ENCODE peak calls at places on chromosomes 16 and 17, in nine cellular contexts. H is endothelial cell; N is stimulated activated CD4-positive, alpha-beta T cell treated with anti-CD3 and anti-CD28 coated beads, TNF-alpha, amount 100 ng/mL, for 24 hours; S is HS-5; Y is T1000; M is NCI-H1105; O is CD4-positive, alpha-beta T cell; Z is neural progenitor cell; C is CD8-positive, alpha-beta T cell. I is an unnamed sample.

GRCh38 chr16:49921791-49922456 is 66.0 kb upstream of the ZNF423 start:
- DNase-seq in H (peak; percentile 79), N (no peak), S (no peak), Y (no peak), M (peak; percentile 66), O (peak; percentile 25), Z (peak; percentile 86), C (peak; percentile 33), I (no peak)

GRCh38 chr17:82943339-82943738 is 103.5 kb upstream of the ZNF750 start:
- DNase-seq in H (no peak), N (no peak), S (no peak), Y (no peak), M (no peak), O (no peak), Z (no peak), C (no peak), I (no peak)

GRCh38 chr17:71084219-71084618 is 914.9 kb downstream of the KCNJ2 start:
- DNase-seq in H (peak; percentile 70), N (no peak), S (no peak), Y (no peak), M (peak; percentile 11), O (no peak), Z (peak; percentile 71), C (no peak), I (no peak)

GRCh38 chr16:85528528-85529387 is 84.4 kb upstream of the GSE1 start:
- DNase-seq in H (peak; percentile 47), N (no peak), S (no peak), Y (no peak), M (no peak), O (peak; percentile 8), Z (no peak), C (no peak), I (no peak)

GRCh38 chr16:29909398-29909797 is 9.1 kb downstream of the ASPHD1 start:
- DNase-seq in H (no peak), N (no peak), S (peak; percentile 48), Y (no peak), M (no peak), O (no peak), Z (no peak), C (no peak), I (no peak)

GRCh38 chr17:81794509-81794908 is 9.4 kb upstream of the GCGR start:
- DNase-seq in H (no peak), N (no peak), S (no peak), Y (no peak), M (no peak), O (no peak), Z (peak; percentile 52), C (no peak), I (no peak)

GRCh38 chr16:75044800-75045361 is 46.1 kb downstream of the ZNRF1 start:
- DNase-seq in H (no peak), N (no peak), S (no peak), Y (no peak), M (no peak), O (no peak), Z (no peak), C (no peak), I (no peak)

GRCh38 chr17:68954146-68954971 is 833 bp downstream of the ABCA8 start:
- DNase-seq in H (no peak), N (no peak), S (peak; percentile 29), Y (no peak), M (no peak), O (no peak), Z (no peak), C (no peak), I (no peak)

GRCh38 chr17:49471089-49471683 is 23.9 kb upstream of the NGFR start:
- DNase-seq in H (no peak), N (no peak), S (no peak), Y (no peak), M (no peak), O (no peak), Z (peak; percentile 52), C (no peak), I (no peak)

GRCh38 chr16:59634951-59635350 is 900.8 kb upstream of the GOT2 start:
- DNase-seq in H (no peak), N (no peak), S (no peak), Y (no peak), M (no peak), O (no peak), Z (no peak), C (no peak), I (no peak)

GRCh38 chr17:68437979-68438877 is 19.1 kb downstream of the WIPI1 start:
- DNase-seq in H (peak; percentile 26), N (no peak), S (no peak), Y (no peak), M (no peak), O (peak; percentile 33), Z (no peak), C (peak; percentile 58), I (no peak)

GRCh38 chr17:51298508-51299371 is 38.4 kb downstream of the UTP18 start:
- DNase-seq in H (peak; percentile 23), N (no peak), S (peak; percentile 10), Y (no peak), M (peak; percentile 11), O (no peak), Z (peak; percentile 67), C (no peak), I (no peak)

GRCh38 chr16:57379579-57379978 is 7.3 kb downstream of the CX3CL1 start:
- DNase-seq in H (no peak), N (no peak), S (no peak), Y (no peak), M (no peak), O (no peak), Z (no peak), C (no peak), I (no peak)

GRCh38 chr17:40058151-40058784 is 4.1 kb upstream of the MED24 start:
- DNase-seq in H (no peak), N (no peak), S (no peak), Y (no peak), M (no peak), O (no peak), Z (no peak), C (no peak), I (no peak)

GRCh38 chr16:89847056-89847929 is 19.0 kb downstream of the SPIRE2 start:
- DNase-seq in H (no peak), N (no peak), S (no peak), Y (no peak), M (peak; percentile 68), O (no peak), Z (no peak), C (peak; percentile 4), I (no peak)

GRCh38 chr16:30186444-30186781 is 3.0 kb downstream of the CORO1A start:
- DNase-seq in H (no peak), N (no peak), S (no peak), Y (no peak), M (no peak), O (no peak), Z (no peak), C (no peak), I (no peak)

GRCh38 chr17:40433551-40434384 is 9.5 kb upstream of the IGFBP4 start:
- DNase-seq in H (peak; percentile 48), N (no peak), S (no peak), Y (no peak), M (no peak), O (no peak), Z (peak; percentile 72), C (no peak), I (no peak)

GRCh38 chr17:66809408-66809807 is 25.5 kb upstream of the CACNG5 start:
- DNase-seq in H (no peak), N (no peak), S (no peak), Y (no peak), M (no peak), O (no peak), Z (no peak), C (no peak), I (no peak)

GRCh38 chr16:2973605-2974318 is 4.6 kb downstream of the PAQR4 start:
- DNase-seq in H (no peak), N (no peak), S (no peak), Y (no peak), M (no peak), O (no peak), Z (no peak), C (no peak), I (no peak)

I was measured in amniotic stem cell.